ENCODE peak calls at places on chromosomes 16 and 17, in five cellular contexts. One of them, this sample, is unnamed. For H3K4me1, the result is how much of the 10 kb centered on the place peaks cover.

GRCh38 chr16:58037365-58038057 is 12.0 kb downstream of the MMP15 start:
- DNase-seq in right atrium auricular region: no peak
- DNase-seq in neuronal stem cell: no peak
- DNase-seq in DND-41: no peak
- DNase-seq in cardiac muscle cell: no peak
- DNase-seq in this sample: no peak

GRCh38 chr17:35554668-35555067 is 6.0 kb downstream of the SLFN14 start:
- DNase-seq in right atrium auricular region: no peak
- DNase-seq in neuronal stem cell: no peak
- DNase-seq in DND-41: no peak
- DNase-seq in cardiac muscle cell: no peak
- DNase-seq in this sample: no peak

GRCh38 chr17:75848523-75849303 is 4.5 kb upstream of the UNC13D start:
- DNase-seq in right atrium auricular region: peak
- DNase-seq in neuronal stem cell: peak
- DNase-seq in DND-41: peak
- DNase-seq in cardiac muscle cell: peak
- DNase-seq in this sample: no peak

GRCh38 chr16:70681382-70682238 is 4.2 kb downstream of the MTSS2 start:
- DNase-seq in right atrium auricular region: no peak
- DNase-seq in neuronal stem cell: no peak
- DNase-seq in DND-41: no peak
- DNase-seq in cardiac muscle cell: no peak
- DNase-seq in this sample: no peak

GRCh38 chr16:48503779-48504178 is 106.2 kb downstream of the N4BP1 start:
- DNase-seq in right atrium auricular region: peak
- DNase-seq in neuronal stem cell: no peak
- DNase-seq in DND-41: no peak
- DNase-seq in cardiac muscle cell: no peak
- DNase-seq in this sample: no peak

GRCh38 chr16:74107795-74108610 is 188.6 kb upstream of the PSMD7 start:
- DNase-seq in right atrium auricular region: no peak
- DNase-seq in neuronal stem cell: peak
- DNase-seq in DND-41: peak
- DNase-seq in cardiac muscle cell: peak
- DNase-seq in this sample: no peak

GRCh38 chr16:4927661-4928060 is 9.3 kb downstream of the PPL start:
- DNase-seq in right atrium auricular region: no peak
- DNase-seq in neuronal stem cell: no peak
- DNase-seq in DND-41: no peak
- DNase-seq in cardiac muscle cell: no peak
- DNase-seq in this sample: no peak

GRCh38 chr16:29192329-29193247 is 207.7 kb downstream of the LAT start:
- DNase-seq in right atrium auricular region: peak
- DNase-seq in neuronal stem cell: no peak
- DNase-seq in DND-41: peak
- DNase-seq in cardiac muscle cell: no peak
- DNase-seq in this sample: peak

GRCh38 chr16:2663553-2664521 is 18.5 kb upstream of the KCTD5 start:
- DNase-seq in right atrium auricular region: peak
- DNase-seq in neuronal stem cell: no peak
- DNase-seq in DND-41: no peak
- DNase-seq in cardiac muscle cell: no peak
- DNase-seq in this sample: no peak

GRCh38 chr16:85991425-85991824 is 92.5 kb downstream of the IRF8 start:
- DNase-seq in right atrium auricular region: no peak
- DNase-seq in neuronal stem cell: no peak
- DNase-seq in DND-41: no peak
- DNase-seq in cardiac muscle cell: no peak
- DNase-seq in this sample: no peak

GRCh38 chr17:17028059-17028877 is 14.0 kb upstream of the MPRIP start:
- DNase-seq in right atrium auricular region: peak
- DNase-seq in neuronal stem cell: peak
- DNase-seq in DND-41: no peak
- DNase-seq in cardiac muscle cell: no peak
- DNase-seq in this sample: no peak

GRCh38 chr17:73546770-73547345 is 97.4 kb downstream of the SDK2 start:
- DNase-seq in right atrium auricular region: no peak
- DNase-seq in neuronal stem cell: peak
- DNase-seq in DND-41: peak
- DNase-seq in cardiac muscle cell: no peak
- DNase-seq in this sample: no peak

GRCh38 chr17:8151641-8152111 is 528 bp downstream of the PER1 start:
- DNase-seq in right atrium auricular region: peak
- DNase-seq in neuronal stem cell: no peak
- DNase-seq in DND-41: peak
- DNase-seq in cardiac muscle cell: peak
- DNase-seq in this sample: peak

GRCh38 chr16:80462902-80463301 is 77.9 kb upstream of the DYNLRB2 start:
- DNase-seq in right atrium auricular region: no peak
- DNase-seq in neuronal stem cell: no peak
- DNase-seq in DND-41: no peak
- DNase-seq in cardiac muscle cell: no peak
- DNase-seq in this sample: no peak

GRCh38 chr16:2884041-2884451 is 1.0 kb downstream of the FLYWCH2 start:
- DNase-seq in right atrium auricular region: no peak
- DNase-seq in neuronal stem cell: no peak
- DNase-seq in DND-41: no peak
- DNase-seq in cardiac muscle cell: no peak
- DNase-seq in this sample: no peak

GRCh38 chr17:37488607-37489196 is 989 bp upstream of the DUSP14 start:
- DNase-seq in right atrium auricular region: peak
- DNase-seq in neuronal stem cell: peak
- DNase-seq in DND-41: peak
- DNase-seq in cardiac muscle cell: peak
- DNase-seq in this sample: no peak

GRCh38 chr17:64773836-64774761 is 112.0 kb upstream of the SMURF2 start:
- DNase-seq in right atrium auricular region: peak
- DNase-seq in neuronal stem cell: no peak
- DNase-seq in DND-41: no peak
- DNase-seq in cardiac muscle cell: peak
- DNase-seq in this sample: no peak

GRCh38 chr17:77508047-77508715 is 367.4 kb downstream of the SEC14L1 start:
- DNase-seq in right atrium auricular region: no peak
- DNase-seq in neuronal stem cell: no peak
- DNase-seq in DND-41: no peak
- DNase-seq in cardiac muscle cell: no peak
- DNase-seq in this sample: no peak

GRCh38 chr16:9090101-9090959 is 1.1 kb upstream of the HAPSTR1 start:
- DNase-seq in right atrium auricular region: peak
- DNase-seq in neuronal stem cell: peak
- DNase-seq in DND-41: no peak
- DNase-seq in cardiac muscle cell: peak
- DNase-seq in this sample: peak

GRCh38 chr17:41547378-41547841 is 19.3 kb upstream of the KRT19 start:
- DNase-seq in right atrium auricular region: no peak
- DNase-seq in neuronal stem cell: no peak
- DNase-seq in DND-41: no peak
- DNase-seq in cardiac muscle cell: peak
- DNase-seq in this sample: no peak

GRCh38 chr17:61720016-61720795 is 129.2 kb upstream of the NACA2 start:
- DNase-seq in right atrium auricular region: no peak
- DNase-seq in neuronal stem cell: no peak
- DNase-seq in DND-41: no peak
- DNase-seq in cardiac muscle cell: no peak
- DNase-seq in this sample: no peak

GRCh38 chr17:17445925-17446665 is 30.7 kb upstream of the MED9 start:
- DNase-seq in right atrium auricular region: no peak
- DNase-seq in neuronal stem cell: no peak
- DNase-seq in DND-41: no peak
- DNase-seq in cardiac muscle cell: no peak
- DNase-seq in this sample: no peak

GRCh38 chr16:57639172-57639571 is 10.7 kb downstream of the ADGRG1 start:
- DNase-seq in right atrium auricular region: no peak
- DNase-seq in neuronal stem cell: peak
- DNase-seq in DND-41: peak
- DNase-seq in cardiac muscle cell: peak
- DNase-seq in this sample: no peak

GRCh38 chr17:78781339-78782304 is at the start of gene CYTH1:
- DNase-seq in right atrium auricular region: no peak
- DNase-seq in neuronal stem cell: peak
- DNase-seq in DND-41: peak
- DNase-seq in cardiac muscle cell: peak
- DNase-seq in this sample: no peak

GRCh38 chr17:40020146-40020545 is 4.9 kb downstream of the CSF3 start:
- DNase-seq in right atrium auricular region: no peak
- DNase-seq in neuronal stem cell: no peak
- DNase-seq in DND-41: no peak
- DNase-seq in cardiac muscle cell: no peak
- DNase-seq in this sample: no peak

GRCh38 chr16:77553130-77553529 is 118.3 kb upstream of the ADAMTS18 start:
- DNase-seq in right atrium auricular region: no peak
- DNase-seq in neuronal stem cell: no peak
- DNase-seq in DND-41: no peak
- DNase-seq in cardiac muscle cell: peak
- DNase-seq in this sample: no peak

GRCh38 chr17:11736613-11737289 is 138.5 kb downstream of the DNAH9 start:
- DNase-seq in right atrium auricular region: no peak
- DNase-seq in neuronal stem cell: no peak
- DNase-seq in DND-41: no peak
- DNase-seq in cardiac muscle cell: no peak
- DNase-seq in this sample: no peak

GRCh38 chr16:67482260-67482924 is 955 bp downstream of the AGRP start:
- DNase-seq in right atrium auricular region: no peak
- DNase-seq in neuronal stem cell: no peak
- DNase-seq in DND-41: peak
- DNase-seq in cardiac muscle cell: no peak
- DNase-seq in this sample: no peak
- H3K4me1 ChIP-seq in right atrium auricular region: under half
- H3K4me1 ChIP-seq in neuronal stem cell: under half
- H3K4me1 ChIP-seq in DND-41: under half
- H3K4me1 ChIP-seq in cardiac muscle cell: under half
- H3K4me1 ChIP-seq in this sample: under half

GRCh38 chr16:69325784-69326171 is 4.6 kb downstream of the PDF start:
- DNase-seq in right atrium auricular region: no peak
- DNase-seq in neuronal stem cell: no peak
- DNase-seq in DND-41: no peak
- DNase-seq in cardiac muscle cell: no peak
- DNase-seq in this sample: no peak
- H3K4me1 ChIP-seq in right atrium auricular region: under half
- H3K4me1 ChIP-seq in neuronal stem cell: under half
- H3K4me1 ChIP-seq in DND-41: half or more
- H3K4me1 ChIP-seq in cardiac muscle cell: under half
- H3K4me1 ChIP-seq in this sample: half or more

DNA sequence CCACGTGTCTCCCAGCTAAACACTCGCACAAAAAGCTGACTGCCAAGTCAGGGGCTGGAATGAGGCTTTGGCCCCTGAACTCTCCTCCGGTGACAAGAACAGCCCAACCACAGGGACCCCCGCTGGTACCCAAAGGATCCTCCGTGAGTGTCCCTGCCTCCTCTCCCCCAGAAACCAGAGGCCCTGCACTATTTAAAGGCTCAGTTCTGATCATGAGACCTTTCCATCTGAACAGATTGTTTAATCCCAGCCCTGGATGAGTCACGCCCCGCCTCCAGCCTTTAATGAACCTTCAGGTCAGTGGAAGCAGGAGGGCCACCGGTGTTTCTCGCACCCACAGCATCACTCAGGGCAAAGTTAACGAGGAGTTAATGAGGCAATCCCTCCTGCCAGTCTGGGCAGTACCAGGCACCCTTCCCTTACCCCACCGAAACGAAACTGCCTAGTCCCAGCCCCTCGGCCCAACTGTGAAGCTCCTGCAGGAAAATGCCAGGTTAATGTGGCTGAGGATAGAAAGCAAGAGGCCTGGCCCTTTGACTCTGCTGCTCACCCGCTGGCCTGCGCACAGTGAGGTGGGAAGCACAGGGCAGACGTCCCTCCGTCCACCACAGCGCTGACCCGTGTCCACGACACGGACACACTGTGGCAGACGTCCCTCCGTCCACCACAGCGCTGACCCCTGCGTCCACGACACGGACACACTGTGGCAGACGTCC is 32.4 kb downstream of the TIMM22 start:
- DNase-seq in right atrium auricular region: peak
- DNase-seq in neuronal stem cell: no peak
- DNase-seq in DND-41: no peak
- DNase-seq in cardiac muscle cell: no peak
- DNase-seq in this sample: no peak
- H3K4me1 ChIP-seq in right atrium auricular region: under half
- H3K4me1 ChIP-seq in neuronal stem cell: under half
- H3K4me1 ChIP-seq in DND-41: under half
- H3K4me1 ChIP-seq in cardiac muscle cell: under half
- H3K4me1 ChIP-seq in this sample: half or more

DNA sequence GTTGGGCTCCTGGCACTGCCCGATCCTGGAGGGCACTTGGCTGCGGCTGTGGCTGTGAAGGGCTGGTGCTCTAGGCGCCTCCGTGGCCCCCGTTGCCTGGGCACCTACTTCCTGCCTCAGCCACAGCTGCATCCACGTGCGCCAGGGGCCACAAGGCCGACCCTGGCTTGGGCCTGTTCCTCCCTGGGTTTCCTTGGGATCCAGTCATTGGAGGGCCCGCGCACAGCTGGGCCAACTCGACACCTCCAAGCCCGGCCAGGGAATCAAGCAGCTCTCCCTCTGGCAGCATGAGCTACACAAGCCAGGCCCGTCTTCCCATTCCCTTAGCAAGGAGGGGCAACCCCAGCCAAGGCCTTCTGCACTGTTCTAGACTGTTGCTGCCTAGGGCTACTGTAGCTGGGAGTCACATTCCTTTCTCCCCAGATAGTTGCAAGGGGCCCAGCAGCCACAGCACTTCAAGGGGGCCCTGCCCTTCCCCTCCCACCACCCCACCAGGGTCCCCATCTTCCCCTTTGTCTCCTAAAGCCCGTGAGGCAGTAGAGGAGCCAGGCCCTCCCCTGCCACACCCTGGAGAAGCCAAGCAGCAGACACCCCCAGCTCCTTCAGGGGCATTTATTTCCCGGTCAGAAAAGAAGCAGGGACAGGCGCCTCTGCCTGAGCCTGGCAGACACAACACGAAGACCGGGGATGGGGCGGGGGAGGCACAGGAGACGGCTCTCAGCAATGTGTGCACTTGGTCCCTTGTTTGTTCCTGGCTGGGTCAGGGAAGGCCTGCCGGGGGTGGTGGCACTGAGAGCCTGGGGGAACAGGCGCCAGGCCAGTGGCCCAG is 3.8 kb downstream of the ARHGDIA start:
- DNase-seq in right atrium auricular region: no peak
- DNase-seq in neuronal stem cell: no peak
- DNase-seq in DND-41: peak
- DNase-seq in cardiac muscle cell: peak
- DNase-seq in this sample: no peak
- H3K4me1 ChIP-seq in right atrium auricular region: under half
- H3K4me1 ChIP-seq in neuronal stem cell: under half
- H3K4me1 ChIP-seq in DND-41: under half
- H3K4me1 ChIP-seq in cardiac muscle cell: under half
- H3K4me1 ChIP-seq in this sample: half or more